ENCODE peak calls at places on chromosomes 2 and 18, in nine cellular contexts. U is A673, A is neural progenitor cell, L is body of pancreas, C is pancreas, T is mammary epithelial cell, E is heart left ventricle, X is IMR-90, M is cardiac muscle cell. Q is an unnamed sample. For H3K36me3, the result is how much of the 10 kb centered on the place peaks cover.

GRCh38 chr2:172374318-172375240 is 52.8 kb upstream of the ITGA6 start:
- DNase-seq in U (no peak), A (no peak), L (peak), C (no peak), T (no peak), E (no peak), X (no peak), M (no peak), Q (no peak)

GRCh38 chr18:5972298-5972697 is 77.0 kb upstream of the TMEM200C start:
- DNase-seq in U (no peak), A (no peak), L (no peak), C (no peak), T (no peak), E (peak), X (no peak), M (no peak), Q (no peak)

GRCh38 chr2:184611221-184612085 is 13.1 kb downstream of the ZNF804A start:
- DNase-seq in U (peak), A (no peak), L (no peak), C (no peak), T (peak), E (no peak), X (peak), M (peak), Q (no peak)

GRCh38 chr2:171855401-171855800 is 38.6 kb downstream of the SLC25A12 start:
- DNase-seq in U (no peak), A (no peak), L (no peak), C (no peak), T (peak), E (no peak), X (peak), M (no peak), Q (no peak)

GRCh38 chr2:75022516-75022915 is 64.1 kb downstream of the POLE4 start:
- DNase-seq in U (peak), A (no peak), L (no peak), C (no peak), T (no peak), E (no peak), X (peak), M (no peak), Q (no peak)

GRCh38 chr2:61727746-61728145 is 126.1 kb downstream of the FAM161A start:
- DNase-seq in U (no peak), A (no peak), L (no peak), C (no peak), T (no peak), E (no peak), X (peak), M (no peak), Q (peak)

GRCh38 chr2:46394649-46395510 is 84.5 kb upstream of the TMEM247 start:
- DNase-seq in U (no peak), A (no peak), L (no peak), C (no peak), T (peak), E (no peak), X (no peak), M (no peak), Q (no peak)

GRCh38 chr2:109351164-109351756 is 222.3 kb downstream of the SH3RF3 start:
- DNase-seq in U (no peak), A (no peak), L (peak), C (peak), T (peak), E (peak), X (peak), M (no peak), Q (no peak)

GRCh38 chr2:200466703-200467418 is 43.0 kb downstream of the KCTD18 start:
- DNase-seq in U (no peak), A (no peak), L (no peak), C (no peak), T (no peak), E (no peak), X (peak), M (no peak), Q (no peak)

GRCh38 chr2:72138011-72138881 is 9.4 kb downstream of the CYP26B1 start:
- DNase-seq in U (no peak), A (peak), L (peak), C (no peak), T (no peak), E (peak), X (no peak), M (no peak), Q (no peak)

GRCh38 chr2:127575941-127576432 is 40.5 kb downstream of the MYO7B start:
- DNase-seq in U (no peak), A (no peak), L (no peak), C (no peak), T (no peak), E (no peak), X (no peak), M (no peak), Q (no peak)

GRCh38 chr18:46688853-46689525 is 32.0 kb upstream of the LOXHD1 start:
- DNase-seq in U (no peak), A (peak), L (no peak), C (no peak), T (no peak), E (peak), X (no peak), M (peak), Q (no peak)

GRCh38 chr18:55506074-55506473 is 81.9 kb downstream of the TCF4 start:
- DNase-seq in U (peak), A (no peak), L (no peak), C (no peak), T (no peak), E (no peak), X (no peak), M (no peak), Q (no peak)

GRCh38 chr2:139529045-139529444 is 748.9 kb upstream of the NXPH2 start:
- DNase-seq in U (peak), A (no peak), L (no peak), C (peak), T (no peak), E (no peak), X (no peak), M (peak), Q (no peak)

GRCh38 chr2:73003027-73003426 is 68.5 kb downstream of the SFXN5 start:
- DNase-seq in U (no peak), A (no peak), L (no peak), C (no peak), T (no peak), E (no peak), X (no peak), M (no peak), Q (no peak)

GRCh38 chr2:109466674-109467575 is 146.8 kb downstream of the SEPTIN10 start:
- DNase-seq in U (no peak), A (no peak), L (no peak), C (no peak), T (peak), E (no peak), X (peak), M (no peak), Q (no peak)

GRCh38 chr18:78785706-78786105 is 193.9 kb upstream of the SALL3 start:
- DNase-seq in U (no peak), A (no peak), L (no peak), C (no peak), T (no peak), E (no peak), X (no peak), M (no peak), Q (no peak)

GRCh38 chr2:112924348-112924747 is 13.4 kb downstream of the IL37 start:
- DNase-seq in U (no peak), A (no peak), L (no peak), C (no peak), T (no peak), E (no peak), X (no peak), M (no peak), Q (no peak)

GRCh38 chr2:191721331-191721730 is 43.4 kb downstream of the NABP1 start:
- DNase-seq in U (no peak), A (no peak), L (no peak), C (no peak), T (no peak), E (no peak), X (no peak), M (no peak), Q (no peak)

GRCh38 chr2:64649013-64649484 is 4.7 kb downstream of the SERTAD2 start:
- DNase-seq in U (no peak), A (no peak), L (peak), C (no peak), T (no peak), E (no peak), X (no peak), M (peak), Q (no peak)

GRCh38 chr2:221524158-221524557 is 47.9 kb downstream of the EPHA4 start:
- DNase-seq in U (no peak), A (no peak), L (no peak), C (no peak), T (no peak), E (no peak), X (no peak), M (no peak), Q (no peak)

GRCh38 chr2:181141676-181142075 is 161.3 kb downstream of the UBE2E3 start:
- DNase-seq in U (no peak), A (no peak), L (no peak), C (no peak), T (no peak), E (no peak), X (no peak), M (no peak), Q (no peak)

GRCh38 chr2:26510344-26510973 is 32.5 kb upstream of the OTOF start:
- DNase-seq in U (no peak), A (no peak), L (no peak), C (no peak), T (no peak), E (no peak), X (no peak), M (no peak), Q (no peak)

GRCh38 chr18:41870191-41870590 is 84.8 kb upstream of the PIK3C3 start:
- DNase-seq in U (no peak), A (no peak), L (no peak), C (no peak), T (peak), E (no peak), X (no peak), M (no peak), Q (no peak)

GRCh38 chr2:121019073-121019472 is 265.9 kb downstream of the TFCP2L1 start:
- DNase-seq in U (no peak), A (peak), L (no peak), C (no peak), T (no peak), E (peak), X (peak), M (no peak), Q (no peak)

GRCh38 chr18:37481058-37481457 is 84.5 kb downstream of the CELF4 start:
- DNase-seq in U (no peak), A (peak), L (no peak), C (no peak), T (no peak), E (no peak), X (no peak), M (no peak), Q (no peak)
- TF ChIP-seq CTCF in U (no peak), A (no peak), L (no peak), C (no peak), T (no peak), E (no peak), X (no peak), M (no peak), Q (no peak)

GRCh38 chr2:197239434-197239833 is 71.1 kb downstream of the ANKRD44 start:
- DNase-seq in U (no peak), A (no peak), L (no peak), C (no peak), T (no peak), E (no peak), X (no peak), M (no peak), Q (no peak)
- H3K36me3 ChIP-seq in U (under half), A (under half), L (under half), C (under half), T (under half), E (under half), X (under half), M (under half), Q (under half)

GRCh38 chr2:134460583-134460998 is 206.7 kb downstream of the MGAT5 start:
- DNase-seq in U (peak), A (peak), L (peak), C (peak), T (peak), E (peak), X (peak), M (peak), Q (peak)
- TF ChIP-seq CTCF in U (peak), A (peak), L (peak), C (peak), T (peak), E (peak), X (peak), M (peak), Q (peak)

GRCh38 chr2:233464531-233465240 is 101.9 kb downstream of the USP40 start:
- DNase-seq in U (no peak), A (no peak), L (peak), C (no peak), T (no peak), E (peak), X (no peak), M (no peak), Q (no peak)
- H3K36me3 ChIP-seq in U (under half), A (under half), L (under half), C (under half), T (under half), E (half or more), X (half or more), M (under half), Q (half or more)

GRCh38 chr2:202932425-202933138 is 20.5 kb downstream of the CARF start:
- DNase-seq in U (no peak), A (no peak), L (no peak), C (no peak), T (peak), E (no peak), X (peak), M (no peak), Q (no peak)
- TF ChIP-seq CTCF in U (no peak), A (no peak), L (no peak), C (no peak), T (no peak), E (no peak), X (no peak), M (no peak), Q (no peak)

GRCh38 chr2:216450346-216450745 is 38.1 kb downstream of the SMARCAL1 start:
- DNase-seq in U (no peak), A (no peak), L (no peak), C (no peak), T (no peak), E (no peak), X (no peak), M (no peak), Q (no peak)
- H3K36me3 ChIP-seq in U (under half), A (under half), L (under half), C (half or more), T (under half), E (half or more), X (under half), M (under half), Q (under half)

GRCh38 chr18:52700757-52701156 is 360.8 kb downstream of the DCC start:
- DNase-seq in U (no peak), A (no peak), L (no peak), C (no peak), T (no peak), E (no peak), X (no peak), M (no peak), Q (no peak)

GRCh38 chr18:52700116-52700515 is 360.1 kb downstream of the DCC start:
- DNase-seq in U (no peak), A (no peak), L (no peak), C (no peak), T (no peak), E (no peak), X (no peak), M (no peak), Q (no peak)

DNA sequence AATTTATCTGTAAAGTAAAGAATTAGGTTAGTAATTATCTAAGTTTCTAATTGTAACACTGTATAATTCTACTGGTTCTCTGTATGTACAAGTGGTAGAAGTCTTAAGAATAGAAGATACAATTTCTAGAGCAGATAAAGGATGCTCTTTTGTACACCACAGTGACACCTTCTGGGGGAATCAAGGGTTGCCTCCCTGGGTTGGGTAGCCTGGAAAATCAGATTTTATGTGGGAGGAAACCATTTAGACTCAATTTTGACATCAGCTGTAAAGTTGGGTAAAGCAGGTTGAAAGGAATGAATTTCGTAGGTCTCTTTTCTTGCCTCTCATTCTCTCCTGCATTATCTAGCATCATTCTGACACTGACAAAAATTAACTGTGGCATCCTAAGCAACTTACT is 354.8 kb downstream of the DCC start:
- DNase-seq in U (peak), A (peak), L (no peak), C (no peak), T (no peak), E (no peak), X (no peak), M (no peak), Q (no peak)
- TF ChIP-seq CTCF in U (peak), A (peak), L (no peak), C (no peak), T (peak), E (no peak), X (peak), M (peak), Q (peak)

GRCh38 chr2:27606611-27607010 is 22.2 kb downstream of the CCDC121 start:
- DNase-seq in U (no peak), A (no peak), L (no peak), C (no peak), T (no peak), E (no peak), X (peak), M (no peak), Q (no peak)
- H3K36me3 ChIP-seq in U (half or more), A (under half), L (under half), C (under half), T (under half), E (half or more), X (under half), M (under half), Q (under half)

GRCh38 chr2:12651661-12652060 is 65.1 kb upstream of the TRIB2 start:
- DNase-seq in U (no peak), A (no peak), L (no peak), C (no peak), T (no peak), E (no peak), X (no peak), M (no peak), Q (no peak)

GRCh38 chr2:12652723-12653122 is 64.0 kb upstream of the TRIB2 start:
- DNase-seq in U (no peak), A (no peak), L (no peak), C (no peak), T (no peak), E (peak), X (no peak), M (no peak), Q (no peak)

DNA sequence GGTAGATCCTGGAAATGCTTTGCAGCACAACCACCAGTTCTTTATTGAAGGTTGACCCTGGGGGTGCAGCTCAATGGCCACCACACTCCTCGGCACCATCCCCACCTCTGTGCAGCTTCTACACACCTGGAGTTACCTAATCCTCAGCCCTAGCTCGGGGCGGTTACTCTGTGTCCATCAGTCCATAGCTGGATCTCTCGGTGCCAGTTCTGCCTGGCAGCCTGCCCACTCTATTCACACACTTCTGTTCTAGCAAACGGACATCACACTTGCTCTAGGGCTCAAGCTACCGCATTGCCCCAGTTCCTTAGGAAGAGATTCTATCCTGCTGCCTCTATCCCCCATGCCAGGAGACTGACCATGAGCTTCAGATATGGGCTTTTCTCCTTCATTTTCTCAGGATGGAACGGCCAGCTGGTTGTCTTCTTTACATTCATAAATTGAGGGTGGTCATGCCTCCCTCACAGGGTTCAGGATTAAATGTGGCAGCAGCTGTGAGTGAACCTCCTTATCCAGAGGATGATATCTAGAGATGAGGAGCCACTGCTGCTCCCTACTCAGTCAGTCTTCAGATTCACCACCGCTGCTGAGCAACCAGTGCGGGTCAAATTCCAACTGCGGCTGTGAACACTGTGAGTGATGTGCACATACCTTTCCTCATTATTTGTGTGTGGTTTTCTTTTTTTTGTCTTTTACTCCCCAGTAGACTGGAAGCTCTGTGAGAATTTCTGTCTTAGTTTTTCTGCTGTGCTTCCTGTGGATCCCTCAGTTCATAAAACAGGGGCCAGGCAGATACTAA is 66.9 kb upstream of the TRIB2 start:
- DNase-seq in U (no peak), A (no peak), L (peak), C (no peak), T (no peak), E (peak), X (no peak), M (no peak), Q (no peak)
- TF ChIP-seq CTCF in U (no peak), A (no peak), L (no peak), C (no peak), T (no peak), E (no peak), X (no peak), M (no peak), Q (no peak)

Q was measured in GM06990.